ENCODE peak calls at places on chromosomes 13 and 19, in four cellular contexts. H is psoas muscle, D is SK-N-SH, R is pancreas. Q is an unnamed sample.

GRCh38 chr13:77565635-77566034 is 30.1 kb downstream of the SCEL start:
- DNase-seq in D (peak), H (no peak), R (no peak), Q (peak)

GRCh38 chr13:44872751-44873150 is 116.5 kb downstream of the NUFIP1 start:
- DNase-seq in D (no peak), H (no peak), R (no peak), Q (no peak)

GRCh38 chr19:3057275-3057714 is 5.0 kb downstream of the TLE5 start:
- DNase-seq in H (peak), R (peak), D (no peak), Q (peak)

GRCh38 chr19:58059003-58059671 is at the start of gene ZNF135:
- DNase-seq in H (peak), D (peak), R (peak), Q (no peak)

GRCh38 chr13:76630629-76631028 is 255.6 kb downstream of the KCTD12 start:
- DNase-seq in D (no peak), R (no peak), H (no peak), Q (no peak)

GRCh38 chr13:54184576-54184975 is 1156.0 kb downstream of the OLFM4 start:
- DNase-seq in R (no peak), H (no peak), D (no peak), Q (no peak)

GRCh38 chr13:21949818-21950429 is 279.1 kb downstream of the FGF9 start:
- DNase-seq in R (no peak), D (no peak), H (no peak), Q (no peak)

GRCh38 chr19:41321600-41322270 is 11.8 kb downstream of the CCDC97 start:
- DNase-seq in H (peak), D (peak), R (no peak), Q (peak)

GRCh38 chr19:23002690-23003422 is at the start of gene ZNF728:
- DNase-seq in R (peak), D (peak), H (peak), Q (no peak)

GRCh38 chr13:100102042-100102441 is 13.1 kb downstream of the PCCA start:
- DNase-seq in R (no peak), H (no peak), D (no peak), Q (no peak)

GRCh38 chr13:42355118-42355840 is 83.3 kb downstream of the AKAP11 start:
- DNase-seq in D (no peak), R (no peak), H (no peak), Q (no peak)

GRCh38 chr13:60584976-60585375 is 188.0 kb downstream of the TDRD3 start:
- DNase-seq in R (no peak), D (no peak), H (no peak), Q (peak)

GRCh38 chr13:95480131-95480545 is 72.4 kb upstream of the CLDN10 start:
- DNase-seq in D (no peak), H (peak), R (peak), Q (peak)

GRCh38 chr13:26036383-26036782 is 15.4 kb downstream of the SHISA2 start:
- DNase-seq in R (no peak), D (no peak), H (no peak), Q (no peak)

GRCh38 chr19:4896372-4896771 is 6.3 kb downstream of the ARRDC5 start:
- DNase-seq in R (no peak), D (no peak), H (peak), Q (peak)

GRCh38 chr19:55605637-55606470 is at the start of gene ZNF865:
- DNase-seq in R (peak), H (peak), D (peak), Q (peak)

GRCh38 chr19:2271516-2272103 is 10.4 kb downstream of the PEAK3 start:
- DNase-seq in H (peak), R (no peak), D (no peak), Q (peak)

GRCh38 chr19:2517881-2518601 is 42.1 kb downstream of the GADD45B start:
- DNase-seq in H (peak), R (no peak), D (no peak), Q (no peak)

GRCh38 chr19:10226376-10227214 is 4.5 kb downstream of the S1PR2 start:
- DNase-seq in R (peak), D (peak), H (peak), Q (no peak)

GRCh38 chr19:3497757-3498515 is 2.5 kb downstream of the DOHH start:
- DNase-seq in H (no peak), D (no peak), R (no peak), Q (no peak)

GRCh38 chr13:35781044-35781443 is 304.6 kb upstream of the MAB21L1 start:
- DNase-seq in H (no peak), R (no peak), D (no peak), Q (no peak)

GRCh38 chr13:44093607-44094583 is 214.2 kb downstream of the LACC1 start:
- DNase-seq in R (no peak), D (no peak), H (no peak), Q (no peak)

DNA sequence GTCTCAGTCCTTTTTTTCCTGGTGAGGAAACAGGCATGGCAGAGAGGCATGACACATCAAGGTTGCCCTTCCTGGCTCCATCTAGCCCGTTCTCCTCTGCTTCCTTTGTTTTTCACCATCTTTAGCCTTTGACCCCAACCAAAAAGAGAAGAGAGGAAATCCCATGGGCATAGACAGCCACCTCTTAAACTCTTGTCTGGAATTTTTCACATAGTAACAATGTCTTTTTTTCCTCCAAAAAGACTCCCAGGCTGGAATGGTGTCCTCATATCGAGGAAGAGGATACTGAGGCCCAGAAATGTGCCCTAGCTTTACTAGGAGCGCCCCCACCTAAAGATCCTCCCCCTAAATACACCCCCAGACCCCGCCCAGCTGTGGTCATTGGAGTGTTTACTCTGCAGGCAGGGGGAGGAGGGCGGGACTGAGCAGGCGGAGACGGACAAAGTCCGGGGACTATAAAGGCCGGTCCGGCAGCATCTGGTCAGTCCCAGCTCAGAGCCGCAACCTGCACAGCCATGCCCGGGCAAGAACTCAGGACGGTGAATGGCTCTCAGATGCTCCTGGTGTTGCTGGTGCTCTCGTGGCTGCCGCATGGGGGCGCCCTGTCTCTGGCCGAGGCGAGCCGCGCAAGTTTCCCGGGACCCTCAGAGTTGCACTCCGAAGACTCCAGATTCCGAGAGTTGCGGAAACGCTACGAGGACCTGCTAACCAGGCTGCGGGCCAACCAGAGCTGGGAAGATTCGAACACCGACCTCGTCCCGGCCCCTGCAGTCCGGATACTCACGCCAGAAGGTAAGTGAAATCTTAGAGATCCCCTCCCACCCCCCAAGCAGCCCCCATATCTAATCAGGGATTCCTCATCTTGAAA is at the start of gene GDF15:
- DNase-seq in H (peak), R (peak), D (peak), Q (peak)
- TF ChIP-seq CTCF in H (peak), R (peak), D (peak), Q (peak)

GRCh38 chr19:37698216-37698615 is 21.3 kb downstream of the ZNF607 start:
- DNase-seq in R (no peak), H (no peak), D (no peak), Q (no peak)
- TF ChIP-seq CTCF in R (no peak), H (no peak), D (no peak), Q (no peak)

GRCh38 chr19:48330012-48330681 is 4.8 kb downstream of the EMP3 start:
- DNase-seq in D (peak), R (peak), H (peak), Q (no peak)
- TF ChIP-seq CTCF in D (peak), R (no peak), H (no peak), Q (no peak)

GRCh38 chr19:46347985-46348384 is 1.1 kb downstream of the PPP5C start:
- DNase-seq in D (no peak), H (no peak), R (no peak), Q (no peak)
- TF ChIP-seq CTCF in D (no peak), H (no peak), R (no peak), Q (no peak)

GRCh38 chr13:71977028-71977427 is 110.0 kb upstream of the DACH1 start:
- DNase-seq in R (no peak), D (no peak), H (no peak), Q (no peak)

DNA sequence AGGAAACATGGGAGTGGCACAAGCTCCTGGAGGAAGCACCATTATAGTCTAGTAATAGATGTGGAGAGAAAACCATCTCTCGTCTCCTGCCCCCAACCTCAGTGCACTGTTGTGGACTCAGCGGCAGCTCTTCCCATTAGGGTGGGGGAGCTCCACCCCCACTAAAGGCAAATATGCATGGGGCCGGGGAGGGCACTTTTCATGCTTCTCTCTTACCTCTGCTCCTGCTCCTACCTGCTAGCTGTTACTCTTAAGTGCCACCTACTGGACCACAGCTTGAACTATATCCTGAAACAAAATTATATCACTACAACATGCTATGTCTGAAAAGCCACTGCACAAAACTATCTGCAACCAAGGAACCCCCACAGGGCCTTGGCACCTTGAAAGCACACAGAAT is 112.6 kb upstream of the DACH1 start:
- DNase-seq in H (no peak), R (no peak), D (no peak), Q (peak)
- TF ChIP-seq CTCF in H (no peak), R (no peak), D (peak), Q (peak)

DNA sequence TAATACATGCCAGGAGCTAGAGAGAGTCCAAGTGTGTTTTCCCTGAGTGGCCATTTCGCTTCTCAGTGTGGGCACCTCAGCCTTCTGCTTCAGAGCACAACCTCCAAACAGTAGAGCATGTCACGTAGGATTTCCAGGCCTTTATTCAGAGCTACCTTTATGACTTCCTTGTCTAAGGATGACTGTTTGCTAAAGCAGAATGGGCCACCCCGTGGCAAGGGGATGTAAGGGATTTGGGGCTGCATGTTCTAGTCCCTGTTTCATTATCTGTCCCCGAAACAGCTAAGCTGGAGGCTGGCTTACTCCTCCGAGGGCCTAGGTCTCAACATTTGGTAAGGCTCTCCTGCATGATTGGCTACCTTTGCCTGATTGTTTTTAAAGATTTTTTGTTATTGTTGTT is 6.0 kb downstream of the RNASEH2B start:
- DNase-seq in D (no peak), H (no peak), R (no peak), Q (no peak)
- TF ChIP-seq CTCF in D (no peak), H (no peak), R (no peak), Q (no peak)

GRCh38 chr19:33398361-33399060 is 25.0 kb downstream of the CEBPG start:
- DNase-seq in D (no peak), H (no peak), R (no peak), Q (no peak)

GRCh38 chr19:33397536-33398360 is 24.2 kb downstream of the CEBPG start:
- DNase-seq in D (peak), H (peak), R (no peak), Q (no peak)

GRCh38 chr19:33394723-33395560 is 21.4 kb downstream of the CEBPG start:
- DNase-seq in R (no peak), D (peak), H (peak), Q (peak)

GRCh38 chr19:33395561-33396550 is 22.3 kb downstream of the CEBPG start:
- DNase-seq in D (peak), R (no peak), H (peak), Q (peak)

DNA sequence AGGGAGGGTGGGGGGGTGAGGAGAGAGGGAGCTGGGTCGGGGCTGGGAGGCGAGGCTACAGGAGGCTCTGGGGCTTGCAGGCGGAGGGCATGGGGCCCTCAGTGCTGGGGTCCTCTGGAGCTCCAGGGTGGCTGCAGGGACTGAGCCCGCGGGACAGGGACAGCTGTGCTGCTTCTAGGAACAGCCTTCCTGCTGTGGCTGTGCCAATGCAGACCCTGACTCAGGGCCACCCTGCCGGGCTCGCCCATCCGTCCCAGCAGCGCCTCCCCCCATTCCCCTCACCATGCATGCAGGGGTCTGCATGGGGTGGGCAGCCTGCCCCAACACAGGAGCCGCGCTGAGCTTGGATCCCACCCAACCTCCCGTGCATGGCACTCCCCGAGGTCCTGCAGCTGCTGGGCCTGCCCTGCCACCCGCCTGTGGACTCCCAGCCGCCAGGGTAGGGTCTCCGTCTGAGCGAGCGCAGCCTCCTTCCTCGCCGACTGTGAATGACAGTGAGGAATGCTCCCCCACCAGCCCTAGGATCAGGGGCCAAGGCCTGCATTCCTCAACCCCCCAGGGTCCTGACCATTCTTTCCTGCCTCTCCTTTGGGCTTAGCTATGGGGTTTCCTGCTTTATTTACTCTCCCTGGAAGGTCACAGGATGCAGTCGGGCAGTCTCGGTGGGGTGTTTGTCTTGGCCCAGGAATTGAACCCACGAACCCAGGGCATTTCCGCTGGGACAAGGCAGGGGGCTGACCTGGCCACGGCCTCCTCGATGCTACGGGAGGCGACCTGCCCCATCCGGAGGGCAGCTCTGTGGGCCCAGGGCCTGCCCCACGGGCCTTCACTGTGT is 23.4 kb downstream of the CEBPG start:
- DNase-seq in D (peak), H (peak), R (no peak), Q (no peak)
- TF ChIP-seq CTCF in D (no peak), H (no peak), R (no peak), Q (no peak)

GRCh38 chr19:27971869-27972268 is 1241.1 kb downstream of the UQCRFS1 start:
- DNase-seq in R (no peak), D (no peak), H (no peak), Q (no peak)

GRCh38 chr19:27975419-27976005 is 1237.4 kb downstream of the UQCRFS1 start:
- DNase-seq in R (no peak), H (no peak), D (no peak), Q (no peak)

GRCh38 chr19:27971071-27971470 is 1241.9 kb downstream of the UQCRFS1 start:
- DNase-seq in H (no peak), D (no peak), R (no peak), Q (no peak)

GRCh38 chr19:27972291-27973040 is 1240.5 kb downstream of the UQCRFS1 start:
- DNase-seq in H (no peak), R (no peak), D (no peak), Q (no peak)

DNA sequence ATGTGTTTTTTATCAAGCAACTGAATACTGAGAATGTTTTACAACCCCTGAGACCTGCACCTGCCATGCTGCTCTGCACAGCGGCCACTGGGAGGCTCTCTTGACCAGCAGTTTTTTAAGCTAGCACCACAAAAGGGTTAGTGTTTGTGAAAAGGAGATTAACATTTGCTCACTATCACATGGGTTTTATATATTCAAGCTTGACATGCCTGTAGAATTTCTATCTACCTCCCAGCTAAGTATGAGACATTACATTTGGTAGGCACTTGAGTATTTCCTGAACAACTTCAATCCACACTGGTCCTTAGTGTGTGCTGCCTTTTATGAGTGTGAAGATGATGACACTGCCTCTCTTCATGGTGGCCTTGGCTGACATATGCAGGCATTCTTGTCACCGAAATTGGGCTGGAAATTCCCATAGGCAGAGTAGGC is 1238.9 kb downstream of the UQCRFS1 start:
- DNase-seq in H (no peak), D (peak), R (no peak), Q (no peak)
- TF ChIP-seq CTCF in H (peak), D (peak), R (peak), Q (peak)